ENCODE peak calls at places on chromosomes 7 and 10, in four cellular contexts. L is CD4-positive, alpha-beta T cell; R is adrenal gland; Q is brain microvascular endothelial cell. P is an unnamed sample.

GRCh38 chr7:134619627-134620331 is 26.9 kb upstream of the BPGM start:
- DNase-seq in L (no peak), R (no peak), Q (peak; percentile 92), P (no peak)

GRCh38 chr10:35464805-35465456 is 128.6 kb downstream of the CCNY start:
- DNase-seq in L (no peak), R (no peak), Q (no peak), P (no peak)

GRCh38 chr10:62960416-62960815 is 144.2 kb upstream of the EGR2 start:
- DNase-seq in L (no peak), R (no peak), Q (peak; percentile 81), P (no peak)

GRCh38 chr10:101675115-101675514 is 19.9 kb downstream of the FBXW4 start:
- DNase-seq in L (no peak), R (no peak), Q (no peak), P (no peak)

GRCh38 chr10:62437696-62438095 is 63.5 kb downstream of the ZNF365 start:
- DNase-seq in L (no peak), R (no peak), Q (peak; percentile 71), P (no peak)

GRCh38 chr10:93820434-93820833 is 62.7 kb downstream of the LGI1 start:
- DNase-seq in L (no peak), R (no peak), Q (no peak), P (no peak)

GRCh38 chr7:153193144-153193595 is 433.6 kb downstream of the ACTR3B start:
- DNase-seq in L (no peak), R (no peak), Q (no peak), P (no peak)

GRCh38 chr10:109823196-109823595 is 100.1 kb downstream of the XPNPEP1 start:
- DNase-seq in L (no peak), R (no peak), Q (no peak), P (no peak)

GRCh38 chr7:151518781-151519044 is 982 bp downstream of the RHEB start:
- DNase-seq in L (no peak), R (no peak), Q (no peak), P (no peak)

GRCh38 chr10:19788075-19788686 is 28.1 kb upstream of the PLXDC2 start:
- DNase-seq in L (no peak), R (peak; percentile 17), Q (peak; percentile 65), P (no peak)

GRCh38 chr10:123607386-123607785 is 58.8 kb upstream of the GPR26 start:
- DNase-seq in L (no peak), R (no peak), Q (no peak), P (no peak)

GRCh38 chr10:4835494-4835918 is 9.5 kb downstream of the AKR1E2 start:
- DNase-seq in L (peak; percentile 19), R (no peak), Q (no peak), P (no peak)

GRCh38 chr7:2821842-2822507 is 22.1 kb downstream of the GNA12 start:
- DNase-seq in L (no peak), R (peak; percentile 33), Q (peak; percentile 81), P (peak; percentile 41)

GRCh38 chr7:123070702-123071286 is 75.3 kb upstream of the TAS2R16 start:
- DNase-seq in L (no peak), R (no peak), Q (peak; percentile 11), P (no peak)
- TF ChIP-seq CTCF in L (no peak), R (no peak), Q (peak; percentile 57), P (no peak)

GRCh38 chr7:114658188-114658587 is 243.6 kb downstream of the FOXP2 start:
- DNase-seq in L (no peak), R (no peak), Q (no peak), P (no peak)

GRCh38 chr7:114660007-114660406 is 245.4 kb downstream of the FOXP2 start:
- DNase-seq in L (no peak), R (no peak), Q (no peak), P (no peak)

GRCh38 chr7:114659409-114659808 is 244.8 kb downstream of the FOXP2 start:
- DNase-seq in L (no peak), R (no peak), Q (no peak), P (no peak)

GRCh38 chr7:114662002-114662677 is 247.5 kb downstream of the FOXP2 start:
- DNase-seq in L (no peak), R (no peak), Q (no peak), P (no peak)

DNA sequence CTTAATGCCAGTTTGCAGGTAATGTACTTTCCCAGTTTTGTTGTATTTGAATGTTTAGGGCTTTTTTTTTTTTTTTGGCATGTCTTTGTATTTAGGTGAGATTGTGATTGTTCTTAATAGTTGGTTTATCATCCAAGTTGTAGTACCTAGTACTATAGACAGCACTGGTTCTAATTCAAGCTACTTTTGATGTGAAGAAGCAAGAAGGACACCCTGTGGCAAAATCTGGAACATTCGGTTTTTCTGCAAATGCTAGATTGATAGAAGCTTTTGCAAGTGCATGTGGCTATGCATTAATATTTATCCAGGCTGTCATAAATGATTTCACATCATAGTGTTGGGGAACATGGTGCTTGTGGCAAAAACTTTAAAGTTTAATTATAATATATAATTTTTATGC is 248.9 kb downstream of the FOXP2 start:
- DNase-seq in L (no peak), R (no peak), Q (peak; percentile 64), P (no peak)
- TF ChIP-seq CTCF in L (no peak), R (no peak), Q (peak; percentile 52), P (no peak)

GRCh38 chr10:43348511-43349312 is 22.7 kb upstream of the FXYD4 start:
- DNase-seq in L (peak; percentile 83), R (peak; percentile 85), Q (peak; percentile 75), P (peak; percentile 88)
- TF ChIP-seq CTCF in L (peak; percentile 90), R (peak; percentile 94), Q (peak; percentile 99), P (peak; percentile 90)

DNA sequence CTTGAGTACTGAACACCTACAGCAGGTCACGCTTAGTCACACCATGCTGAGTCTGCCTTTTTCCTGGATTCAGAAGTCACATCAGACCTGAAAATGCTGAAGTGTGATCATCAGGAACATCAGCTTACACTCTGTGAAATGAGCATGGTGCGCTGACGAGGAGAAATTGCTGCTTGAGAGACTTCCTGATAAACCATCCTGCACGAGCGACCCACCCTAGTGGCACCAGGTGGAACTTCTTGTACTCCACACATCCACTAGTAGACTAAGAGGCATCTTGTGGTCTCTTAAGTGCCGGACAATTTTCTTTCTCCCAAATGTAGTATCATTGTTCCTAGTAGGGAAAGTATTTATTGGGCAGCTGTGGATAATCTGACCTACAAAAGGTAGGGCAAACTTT is 51.8 kb upstream of the MRLN start:
- DNase-seq in L (no peak), R (peak; percentile 40), Q (peak; percentile 11), P (no peak)
- TF ChIP-seq CTCF in L (no peak), R (peak; percentile 45), Q (peak; percentile 69), P (peak; percentile 24)

GRCh38 chr10:75350791-75351190 is 50.8 kb downstream of the ZNF503 start:
- DNase-seq in L (no peak), R (no peak), Q (peak; percentile 34), P (no peak)
- TF ChIP-seq CTCF in L (no peak), R (no peak), Q (no peak), P (no peak)

GRCh38 chr7:47586925-47587324 is 5.0 kb upstream of the TNS3 start:
- DNase-seq in L (no peak), R (no peak), Q (no peak), P (no peak)

GRCh38 chr7:47591089-47591654 is 9.3 kb upstream of the TNS3 start:
- DNase-seq in L (no peak), R (no peak), Q (no peak), P (no peak)

GRCh38 chr7:47587976-47588375 is 6.1 kb upstream of the TNS3 start:
- DNase-seq in L (no peak), R (no peak), Q (no peak), P (no peak)

GRCh38 chr7:47587389-47587788 is 5.5 kb upstream of the TNS3 start:
- DNase-seq in L (no peak), R (no peak), Q (no peak), P (no peak)

DNA sequence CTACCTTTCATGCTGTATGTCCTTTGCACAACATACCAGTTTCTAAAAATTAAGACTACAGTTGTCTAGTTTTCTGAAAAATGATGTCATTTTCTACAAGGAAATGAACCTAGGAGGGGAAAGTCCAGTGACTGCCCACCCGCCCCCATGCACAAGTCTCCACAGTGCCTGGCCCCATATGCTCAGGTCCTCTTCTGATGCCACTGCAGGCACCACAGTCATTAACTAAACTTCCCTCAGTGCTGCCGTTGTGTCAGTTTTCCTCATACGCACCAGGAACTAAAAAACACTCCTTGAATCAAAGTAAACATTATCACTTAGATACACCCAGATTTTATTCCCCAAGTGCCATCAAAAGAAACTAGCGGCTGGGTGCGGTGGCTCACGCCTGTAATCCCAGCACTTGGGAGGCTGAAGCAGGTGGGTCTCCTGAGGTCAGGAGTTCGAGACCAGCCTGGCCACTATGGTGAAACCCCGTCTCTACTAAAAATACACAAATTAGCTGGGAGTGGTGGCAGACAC is 6.9 kb upstream of the TNS3 start:
- DNase-seq in L (no peak), R (no peak), Q (no peak), P (no peak)
- TF ChIP-seq CTCF in L (no peak), R (no peak), Q (no peak), P (no peak)

GRCh38 chr7:47852330-47853245 is 95.7 kb downstream of the PKD1L1 start:
- DNase-seq in L (no peak), R (no peak), Q (no peak), P (no peak)
- TF ChIP-seq CTCF in L (no peak), R (no peak), Q (peak; percentile 54), P (no peak)

DNA sequence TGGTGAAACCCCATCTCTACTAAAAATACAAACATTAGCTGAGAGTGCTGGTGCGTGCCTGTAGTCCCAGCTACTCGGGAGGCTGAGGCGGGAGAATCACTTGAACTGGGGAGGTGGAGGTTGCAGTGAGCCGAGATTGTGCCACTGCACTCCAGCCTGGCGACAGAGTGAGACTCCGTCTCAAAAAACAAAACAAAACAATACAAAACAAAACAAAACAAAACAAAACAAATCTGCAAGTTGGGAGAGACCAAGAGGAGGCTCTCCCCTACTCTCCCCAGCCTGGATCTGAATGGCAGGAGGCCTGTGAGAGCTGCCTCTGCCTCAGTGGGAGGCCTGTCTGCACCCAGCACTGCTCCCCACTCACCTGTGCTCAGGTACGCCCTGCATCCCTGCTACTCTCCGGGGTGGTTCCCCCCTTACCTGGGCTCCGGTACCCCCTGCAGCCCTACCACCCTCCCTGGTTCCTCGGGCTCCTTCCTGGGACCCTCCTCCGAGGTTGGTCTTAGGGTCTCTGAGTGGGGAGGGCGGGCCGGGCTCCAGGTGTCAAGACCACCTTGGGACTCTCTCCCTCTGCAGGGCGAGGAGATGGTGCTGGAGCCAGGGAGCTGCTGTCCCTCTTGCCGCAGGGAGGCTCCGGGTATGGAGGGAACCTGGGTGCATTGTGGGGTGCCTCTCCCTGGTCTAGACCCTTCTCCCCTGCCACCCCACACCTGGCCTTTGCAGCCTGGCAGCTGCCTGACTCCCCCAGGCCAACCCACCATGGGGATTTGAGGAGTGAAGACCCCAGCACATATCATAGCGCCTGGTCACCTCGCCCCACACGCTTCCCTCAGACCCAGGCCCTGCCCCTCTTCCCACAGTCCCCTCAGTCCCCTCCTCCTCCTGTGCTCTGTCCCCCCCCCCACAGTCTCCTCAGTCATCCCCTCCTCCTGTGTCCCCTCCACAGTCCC is 9.5 kb upstream of the ZNF862 start:
- DNase-seq in L (no peak), R (no peak), Q (no peak), P (no peak)
- TF ChIP-seq CTCF in L (no peak), R (no peak), Q (no peak), P (no peak)

DNA sequence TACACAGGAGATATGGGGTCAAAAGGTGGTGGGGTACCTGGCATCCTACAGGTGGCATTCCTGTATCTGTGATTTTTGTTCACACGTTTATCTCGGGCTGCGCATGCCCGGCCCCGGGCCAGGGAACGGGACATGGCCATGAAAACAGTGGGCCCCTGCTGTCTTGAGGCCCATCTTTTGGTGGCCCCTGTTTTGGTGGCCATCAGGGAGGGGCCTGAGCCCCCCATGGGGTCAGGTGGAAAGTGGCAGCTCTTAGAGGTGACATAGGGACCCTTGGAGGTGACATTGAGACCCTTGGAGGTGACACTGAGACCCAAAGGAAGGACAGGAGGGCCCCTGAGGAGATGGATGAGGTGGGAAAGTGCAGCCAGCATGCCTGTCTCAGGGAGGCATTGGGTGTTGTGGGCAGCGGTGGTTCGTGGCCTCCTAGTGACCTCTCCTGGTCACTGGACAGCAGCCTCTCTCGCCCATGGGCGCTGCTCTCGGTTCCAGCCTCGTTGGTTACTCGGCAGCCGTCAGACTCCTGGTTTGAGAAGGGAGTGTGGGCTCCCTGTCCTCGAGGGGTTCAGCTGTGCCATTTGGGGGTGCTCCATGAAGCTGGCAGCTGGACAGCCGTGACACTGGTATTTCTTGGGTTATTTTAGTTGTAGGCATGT is 39.9 kb downstream of the INPP5A start:
- DNase-seq in L (no peak), R (no peak), Q (no peak), P (no peak)
- TF ChIP-seq CTCF in L (no peak), R (peak; percentile 35), Q (peak; percentile 40), P (peak; percentile 38)

P was measured in CD14-positive monocyte.